ENCODE peak calls at places on chromosome 6, in four cellular contexts. O is HCT116; L is fibroblast of lung; A is CD8-positive, alpha-beta T cell. N is an unnamed sample.

GRCh38 chr6:92887871-92888270 is 531.5 kb downstream of the EPHA7 start:
- DNase-seq in L (no peak), O (no peak), A (no peak), N (no peak)

GRCh38 chr6:56804996-56805395 is 149.9 kb upstream of the BEND6 start:
- DNase-seq in O (no peak), A (no peak), L (peak; percentile 89), N (peak; percentile 84)

GRCh38 chr6:11714116-11714797 is 64.3 kb downstream of the ADTRP start:
- DNase-seq in O (no peak), L (no peak), A (no peak), N (no peak)

GRCh38 chr6:13296536-13296997 is 31.8 kb downstream of the TBC1D7 start:
- DNase-seq in A (no peak), O (no peak), L (no peak), N (no peak)

GRCh38 chr6:52216932-52217331 is 27.4 kb downstream of the IL17F start:
- DNase-seq in O (no peak), A (no peak), L (no peak), N (no peak)

GRCh38 chr6:63649269-63649668 is 13.7 kb downstream of the PHF3 start:
- DNase-seq in O (no peak), A (no peak), L (no peak), N (no peak)

GRCh38 chr6:84350397-84350796 is 123.0 kb upstream of the CEP162 start:
- DNase-seq in A (no peak), O (no peak), L (no peak), N (no peak)

GRCh38 chr6:17602888-17603287 is 2.8 kb downstream of the FAM8A1 start:
- DNase-seq in O (no peak), A (no peak), L (no peak), N (no peak)

GRCh38 chr6:3321875-3322274 is 63.1 kb downstream of the PSMG4 start:
- DNase-seq in L (no peak), A (no peak), O (no peak), N (no peak)

GRCh38 chr6:146913842-146914562 is 290.2 kb upstream of the STXBP5 start:
- DNase-seq in A (no peak), L (peak; percentile 100), O (peak; percentile 82), N (peak; percentile 93)

GRCh38 chr6:111676383-111676782 is 70.7 kb upstream of the TRAF3IP2 start:
- DNase-seq in A (no peak), O (no peak), L (no peak), N (no peak)
- H3K36me3 ChIP-seq in A (peaks cover 40% of the 10 kb centered on the region), O (no peaks in the 10 kb centered on the region), L (peaks cover 1% of the 10 kb centered on the region), N (peaks cover 2% of the 10 kb centered on the region)

DNA sequence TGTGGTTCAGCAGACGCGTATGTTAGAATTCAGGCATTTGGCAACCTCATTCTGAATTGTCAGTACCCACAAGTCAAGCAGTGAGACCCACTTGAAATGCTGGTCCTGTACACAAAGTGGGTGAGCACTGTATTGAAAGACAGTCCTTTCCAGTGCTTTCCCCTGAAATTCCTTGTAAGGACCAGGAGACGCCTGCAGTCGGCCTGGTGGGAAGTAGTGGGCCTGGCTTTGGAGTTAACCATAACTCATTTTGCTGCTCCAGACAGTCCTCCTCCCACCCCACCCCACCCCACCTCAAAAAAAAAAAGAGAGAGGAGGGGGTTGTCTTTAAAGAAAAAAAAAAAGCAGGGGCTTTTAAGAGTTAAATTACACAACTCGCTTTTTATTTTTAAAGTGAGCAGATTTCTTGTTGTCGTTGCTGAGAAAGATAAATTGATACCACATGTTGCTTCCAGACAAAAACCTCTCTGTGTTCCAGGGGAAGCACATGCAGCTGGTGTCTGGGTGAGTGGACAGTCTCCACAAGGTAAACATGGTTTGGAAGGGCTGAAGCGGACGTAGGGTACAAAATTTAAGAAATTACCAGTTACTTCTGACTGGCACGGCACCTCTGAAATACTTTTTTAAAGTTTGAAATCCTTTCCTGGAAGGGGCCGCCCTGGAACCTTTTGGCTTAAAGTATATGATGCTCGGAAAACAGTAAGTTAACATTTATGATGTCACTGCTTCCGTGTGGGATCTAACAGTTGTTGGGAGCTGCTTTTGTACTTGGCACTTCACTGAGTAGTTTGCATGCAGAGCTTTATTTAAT is 95.3 kb downstream of the FOXO3 start:
- DNase-seq in A (no peak), L (peak; percentile 88), O (no peak), N (no peak)
- H3K4me3 ChIP-seq in A (no peak overlapping the region), L (peak overlapping the region; percentile 42), O (no peak overlapping the region), N (no peak overlapping the region)

GRCh38 chr6:28585335-28585734 is 59.7 kb downstream of the GPX5 start:
- DNase-seq in A (no peak), O (no peak), L (peak; percentile 67), N (peak; percentile 82)
- TF ChIP-seq CTCF in A (no peak), O (no peak), L (no peak), N (no peak)

GRCh38 chr6:82237013-82237412 is 10.5 kb downstream of the IBTK start:
- DNase-seq in O (no peak), A (no peak), L (peak; percentile 17), N (no peak)
- H3K36me3 ChIP-seq in O (no peaks in the 10 kb centered on the region), A (peaks cover 4% of the 10 kb centered on the region), L (no peaks in the 10 kb centered on the region), N (peaks cover 11% of the 10 kb centered on the region)

DNA sequence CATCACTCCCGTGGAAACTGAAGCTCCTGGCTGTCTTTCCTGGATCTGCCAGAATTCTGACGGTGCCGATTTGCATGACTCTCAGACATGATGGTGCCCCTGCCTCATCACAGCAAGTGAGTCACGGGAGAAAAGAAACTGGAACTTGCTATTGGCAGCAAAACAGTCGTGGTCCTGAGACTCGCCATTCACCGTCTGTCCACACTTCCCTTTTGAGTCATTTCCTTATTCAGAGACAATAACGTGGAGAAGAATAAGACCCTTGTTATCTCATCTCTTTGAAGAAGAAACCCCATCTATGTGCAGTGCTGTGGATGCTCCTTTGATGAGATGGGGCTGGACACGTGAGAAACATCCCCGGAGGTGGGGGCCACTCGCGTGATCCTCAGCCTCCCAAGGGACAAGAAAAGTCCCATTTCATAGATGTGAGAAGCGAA is 4.2 kb downstream of the GPR31 start:
- DNase-seq in L (peak; percentile 75), O (no peak), A (no peak), N (peak; percentile 12)
- H3K4me3 ChIP-seq in L (no peak overlapping the region), O (no peak overlapping the region), A (peak overlapping the region; percentile 35), N (no peak overlapping the region)

GRCh38 chr6:165661416-165662001 is 1.5 kb downstream of the PDE10A start:
- DNase-seq in A (no peak), L (no peak), O (no peak), N (no peak)

GRCh38 chr6:165662041-165662491 is 975 bp downstream of the PDE10A start:
- DNase-seq in L (peak; percentile 14), O (no peak), A (no peak), N (no peak)

GRCh38 chr6:165662671-165663282 is at the start of gene PDE10A:
- DNase-seq in L (peak; percentile 19), A (no peak), O (no peak), N (no peak)

GRCh38 chr6:165659945-165660862 is 2.8 kb downstream of the PDE10A start:
- DNase-seq in O (no peak), L (no peak), A (no peak), N (no peak)

DNA sequence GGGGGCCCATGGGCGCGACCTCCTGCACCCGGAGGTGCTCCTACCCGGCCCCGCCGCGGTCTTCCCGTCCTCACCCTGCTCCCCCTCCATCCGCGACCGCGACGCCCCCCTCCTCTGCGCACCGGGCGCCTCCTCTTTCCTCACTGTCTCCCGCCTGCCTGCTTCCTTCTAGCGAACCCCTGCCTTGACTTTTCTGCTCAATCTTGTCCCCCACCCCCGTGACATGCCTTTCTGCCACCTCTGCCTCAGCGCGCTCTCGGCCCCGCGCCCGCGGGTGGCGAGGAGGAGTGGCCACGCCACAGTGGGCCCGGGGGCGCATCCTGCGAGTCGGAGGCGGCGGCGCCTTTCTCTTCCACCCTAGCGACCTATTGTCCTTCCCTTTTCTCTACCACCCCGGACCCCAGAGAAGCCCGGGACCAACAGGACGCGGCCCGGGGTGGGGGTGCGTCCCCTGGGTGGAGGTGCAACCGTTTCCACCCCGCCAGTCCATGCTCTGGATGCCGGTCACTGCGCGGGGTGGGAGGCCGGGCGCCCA is 2.1 kb downstream of the PDE10A start:
- DNase-seq in L (no peak), A (no peak), O (no peak), N (no peak)
- TF ChIP-seq CTCF in L (no peak), A (no peak), O (no peak), N (no peak)

N was measured in bronchial epithelial cell.